ENCODE peak calls at places on chromosomes 6 and 20, in four cellular contexts. One of them, this sample, is unnamed. For H3K27me3 and H3K4me1, the result is how much of the 10 kb centered on the place peaks cover.

GRCh38 chr20:56839791-56840190 is 210.7 kb downstream of the TFAP2C start:
- DNase-seq in neural progenitor cell: no peak
- DNase-seq in GM23248: peak
- DNase-seq in IMR-90: no peak
- DNase-seq in this sample: no peak

GRCh38 chr20:2799688-2800589 is 488 bp downstream of the CPXM1 start:
- DNase-seq in IMR-90: peak
- DNase-seq in neural progenitor cell: peak
- DNase-seq in GM23248: peak
- DNase-seq in this sample: no peak

GRCh38 chr6:32472781-32473377 is 33.2 kb downstream of the HLA-DRA start:
- DNase-seq in GM23248: no peak
- DNase-seq in IMR-90: no peak
- DNase-seq in neural progenitor cell: no peak
- DNase-seq in this sample: no peak

GRCh38 chr6:47164877-47165276 is 122.7 kb upstream of the ADGRF1 start:
- DNase-seq in neural progenitor cell: no peak
- DNase-seq in GM23248: no peak
- DNase-seq in IMR-90: no peak
- DNase-seq in this sample: no peak

GRCh38 chr6:11393713-11394627 is 143.6 kb upstream of the TMEM170B start:
- DNase-seq in neural progenitor cell: peak
- DNase-seq in GM23248: peak
- DNase-seq in IMR-90: peak
- DNase-seq in this sample: peak

GRCh38 chr20:52524865-52525264 is 333.3 kb upstream of the ZFP64 start:
- DNase-seq in neural progenitor cell: no peak
- DNase-seq in GM23248: peak
- DNase-seq in IMR-90: peak
- DNase-seq in this sample: no peak

GRCh38 chr6:20061952-20062351 is 150.3 kb downstream of the MBOAT1 start:
- DNase-seq in GM23248: no peak
- DNase-seq in neural progenitor cell: no peak
- DNase-seq in IMR-90: no peak
- DNase-seq in this sample: no peak

GRCh38 chr6:151493495-151494234 is at the start of gene CCDC170:
- DNase-seq in IMR-90: no peak
- DNase-seq in GM23248: peak
- DNase-seq in neural progenitor cell: peak
- DNase-seq in this sample: no peak

GRCh38 chr6:156779206-156780116 is 2.3 kb downstream of the ARID1B start:
- DNase-seq in GM23248: peak
- DNase-seq in neural progenitor cell: peak
- DNase-seq in IMR-90: no peak
- DNase-seq in this sample: no peak

GRCh38 chr6:4776967-4777925 is 1.0 kb downstream of the CDYL start:
- DNase-seq in IMR-90: peak
- DNase-seq in neural progenitor cell: peak
- DNase-seq in GM23248: peak
- DNase-seq in this sample: peak

GRCh38 chr20:35302421-35303335 is 10.5 kb upstream of the FAM83C start:
- DNase-seq in neural progenitor cell: no peak
- DNase-seq in GM23248: no peak
- DNase-seq in IMR-90: peak
- DNase-seq in this sample: peak

GRCh38 chr6:145043926-145044500 is 691.3 kb downstream of the EPM2A start:
- DNase-seq in neural progenitor cell: no peak
- DNase-seq in GM23248: no peak
- DNase-seq in IMR-90: no peak
- DNase-seq in this sample: no peak

DNA sequence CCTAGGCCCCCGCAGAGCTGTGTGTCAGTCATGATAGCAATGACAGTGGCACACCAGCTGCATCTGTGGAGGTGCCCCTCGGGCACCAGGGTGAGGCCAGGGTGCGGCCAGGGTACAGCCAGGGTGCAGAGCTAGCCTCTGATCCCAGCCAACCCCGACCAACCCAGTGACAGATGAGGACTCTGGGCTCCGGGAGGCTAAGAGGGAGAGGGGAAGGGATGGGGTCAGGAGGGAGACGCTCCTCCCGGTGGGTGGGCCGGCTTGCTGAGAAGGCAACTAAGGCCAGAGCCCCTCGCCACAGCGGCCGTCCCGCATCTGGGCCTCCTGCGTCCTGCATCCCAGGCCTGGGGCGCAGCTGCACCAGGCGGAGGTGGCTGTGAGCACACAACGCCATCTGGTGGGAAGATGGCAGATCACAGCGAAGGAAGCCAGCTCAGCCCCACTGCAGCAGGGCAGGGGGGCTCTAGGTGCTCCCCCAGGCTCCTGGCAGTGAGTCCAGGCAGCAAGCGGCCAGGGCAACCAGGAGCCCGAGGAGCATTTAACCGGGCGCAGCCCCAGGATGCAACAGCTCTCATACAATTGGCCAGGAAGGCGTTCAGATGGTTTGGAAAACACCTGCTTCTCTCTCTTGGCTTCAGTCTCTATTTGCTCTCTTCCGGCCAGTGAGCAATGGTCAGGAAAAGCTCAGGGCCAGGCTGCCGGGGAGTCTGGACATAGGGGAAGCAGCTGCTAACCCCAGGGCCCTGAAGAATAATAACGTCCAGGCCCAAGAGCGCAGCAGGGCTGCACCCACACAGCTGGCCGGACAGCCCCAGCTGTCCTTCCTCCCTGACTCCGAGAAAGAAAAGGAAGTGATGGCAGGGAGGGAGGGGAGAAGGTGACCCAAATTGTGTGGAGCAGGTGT is 169.4 kb downstream of the TAF4 start:
- DNase-seq in GM23248: peak
- DNase-seq in IMR-90: peak
- DNase-seq in neural progenitor cell: peak
- DNase-seq in this sample: peak
- H3K27me3 ChIP-seq in GM23248: under half
- H3K27me3 ChIP-seq in IMR-90: under half
- H3K27me3 ChIP-seq in neural progenitor cell: under half
- H3K27me3 ChIP-seq in this sample: half or more

GRCh38 chr6:7258231-7258763 is 54.7 kb downstream of the SSR1 start:
- DNase-seq in GM23248: no peak
- DNase-seq in neural progenitor cell: no peak
- DNase-seq in IMR-90: no peak
- DNase-seq in this sample: no peak

GRCh38 chr6:7262746-7263335 is 50.2 kb downstream of the SSR1 start:
- DNase-seq in IMR-90: no peak
- DNase-seq in neural progenitor cell: no peak
- DNase-seq in GM23248: no peak
- DNase-seq in this sample: no peak

GRCh38 chr6:7262037-7262461 is 51.0 kb downstream of the SSR1 start:
- DNase-seq in IMR-90: no peak
- DNase-seq in neural progenitor cell: no peak
- DNase-seq in GM23248: no peak
- DNase-seq in this sample: no peak

GRCh38 chr6:7261030-7261841 is 51.8 kb downstream of the SSR1 start:
- DNase-seq in IMR-90: peak
- DNase-seq in neural progenitor cell: peak
- DNase-seq in GM23248: peak
- DNase-seq in this sample: peak

GRCh38 chr6:7260291-7261029 is 52.5 kb downstream of the SSR1 start:
- DNase-seq in IMR-90: no peak
- DNase-seq in GM23248: no peak
- DNase-seq in neural progenitor cell: no peak
- DNase-seq in this sample: no peak
- H3K9ac ChIP-seq in IMR-90: peak
- H3K9ac ChIP-seq in GM23248: peak
- H3K9ac ChIP-seq in neural progenitor cell: no peak
- H3K9ac ChIP-seq in this sample: peak

GRCh38 chr6:158909938-158910337 is 90.1 kb downstream of the RSPH3 start:
- DNase-seq in IMR-90: no peak
- DNase-seq in GM23248: no peak
- DNase-seq in neural progenitor cell: peak
- DNase-seq in this sample: no peak

GRCh38 chr6:158907931-158908330 is 88.8 kb upstream of the EZR start:
- DNase-seq in GM23248: no peak
- DNase-seq in neural progenitor cell: no peak
- DNase-seq in IMR-90: no peak
- DNase-seq in this sample: no peak

GRCh38 chr6:158905277-158905676 is 86.1 kb upstream of the EZR start:
- DNase-seq in IMR-90: peak
- DNase-seq in neural progenitor cell: no peak
- DNase-seq in GM23248: peak
- DNase-seq in this sample: no peak

GRCh38 chr6:158908596-158908995 is 89.4 kb upstream of the EZR start:
- DNase-seq in IMR-90: no peak
- DNase-seq in neural progenitor cell: no peak
- DNase-seq in GM23248: no peak
- DNase-seq in this sample: no peak

GRCh38 chr6:158906926-158907325 is 87.8 kb upstream of the EZR start:
- DNase-seq in GM23248: peak
- DNase-seq in neural progenitor cell: no peak
- DNase-seq in IMR-90: peak
- DNase-seq in this sample: peak
- H3K4me1 ChIP-seq in GM23248: under half
- H3K4me1 ChIP-seq in neural progenitor cell: under half
- H3K4me1 ChIP-seq in IMR-90: under half
- H3K4me1 ChIP-seq in this sample: under half

DNA sequence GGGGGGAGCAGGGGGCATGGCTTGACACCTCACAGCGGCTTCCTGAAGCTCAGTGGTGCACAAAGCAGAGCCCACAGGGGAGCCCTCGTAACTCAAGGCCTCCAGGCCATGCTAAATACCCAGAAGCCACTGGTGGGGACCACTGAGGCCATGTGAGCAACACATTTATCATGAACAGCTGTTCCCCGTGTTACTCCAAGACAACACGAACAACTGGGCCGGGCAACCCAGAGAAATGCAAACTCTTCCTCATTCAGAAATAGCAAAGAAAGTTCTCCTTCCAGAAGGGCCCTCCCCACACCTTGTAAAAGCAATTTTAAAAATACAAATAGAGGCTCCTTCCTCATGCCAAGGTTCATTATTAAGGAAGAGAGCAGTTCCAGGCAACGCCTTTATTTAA is 36.3 kb upstream of the SLCO4A1 start:
- DNase-seq in IMR-90: no peak
- DNase-seq in GM23248: no peak
- DNase-seq in neural progenitor cell: no peak
- DNase-seq in this sample: no peak
- H3K27me3 ChIP-seq in IMR-90: half or more
- H3K27me3 ChIP-seq in GM23248: under half
- H3K27me3 ChIP-seq in neural progenitor cell: under half
- H3K27me3 ChIP-seq in this sample: under half

GRCh38 chr6:150229775-150230561 is 87.1 kb downstream of the PPP1R14C start:
- DNase-seq in GM23248: peak
- DNase-seq in IMR-90: peak
- DNase-seq in neural progenitor cell: no peak
- DNase-seq in this sample: peak
- H3K9ac ChIP-seq in GM23248: peak
- H3K9ac ChIP-seq in IMR-90: no peak
- H3K9ac ChIP-seq in neural progenitor cell: no peak
- H3K9ac ChIP-seq in this sample: no peak